ENCODE peak calls at places on chromosome 19, in nine cellular contexts. One of them, this sample, is unnamed.
A peak's percentile ranks its signal among the peaks of the same experiment; 100 is the strongest.

GRCh38 chr19:27881213-27881612 is 1331.7 kb downstream of the UQCRFS1 start:
- DNase-seq in Peyer's patch: no peak
- DNase-seq in IMR-90: no peak
- DNase-seq in vagina: no peak
- DNase-seq in uterus: no peak
- DNase-seq in upper lobe of left lung: no peak
- DNase-seq in A549: no peak
- DNase-seq in breast epithelium: no peak
- DNase-seq in adrenal gland: no peak
- DNase-seq in this sample: no peak

GRCh38 chr19:17457621-17458020 is 3.1 kb downstream of the NXNL1 start:
- DNase-seq in Peyer's patch: no peak
- DNase-seq in IMR-90: no peak
- DNase-seq in vagina: no peak
- DNase-seq in uterus: no peak
- DNase-seq in upper lobe of left lung: no peak
- DNase-seq in A549: no peak
- DNase-seq in breast epithelium: no peak
- DNase-seq in adrenal gland: no peak
- DNase-seq in this sample: no peak

GRCh38 chr19:29216021-29216420 is 3.1 kb upstream of the UQCRFS1 start:
- DNase-seq in Peyer's patch: no peak
- DNase-seq in IMR-90: no peak
- DNase-seq in vagina: no peak
- DNase-seq in uterus: no peak
- DNase-seq in upper lobe of left lung: no peak
- DNase-seq in A549: no peak
- DNase-seq in breast epithelium: no peak
- DNase-seq in adrenal gland: no peak
- DNase-seq in this sample: no peak

GRCh38 chr19:24033308-24033961 is 53.6 kb upstream of the ZNF254 start:
- DNase-seq in Peyer's patch: peak; percentile 90
- DNase-seq in IMR-90: peak; percentile 91
- DNase-seq in vagina: no peak
- DNase-seq in uterus: peak; percentile 88
- DNase-seq in upper lobe of left lung: peak; percentile 93
- DNase-seq in A549: peak; percentile 96
- DNase-seq in breast epithelium: peak; percentile 84
- DNase-seq in adrenal gland: peak; percentile 96
- DNase-seq in this sample: peak; percentile 71

GRCh38 chr19:51055866-51056265 is 9.0 kb downstream of the KLK13 start:
- DNase-seq in Peyer's patch: no peak
- DNase-seq in IMR-90: no peak
- DNase-seq in vagina: no peak
- DNase-seq in uterus: no peak
- DNase-seq in upper lobe of left lung: no peak
- DNase-seq in A549: no peak
- DNase-seq in breast epithelium: no peak
- DNase-seq in adrenal gland: no peak
- DNase-seq in this sample: no peak

GRCh38 chr19:6241680-6242079 is 38.1 kb downstream of the MLLT1 start:
- DNase-seq in Peyer's patch: no peak
- DNase-seq in IMR-90: no peak
- DNase-seq in vagina: no peak
- DNase-seq in uterus: no peak
- DNase-seq in upper lobe of left lung: no peak
- DNase-seq in A549: no peak
- DNase-seq in breast epithelium: no peak
- DNase-seq in adrenal gland: peak; percentile 70
- DNase-seq in this sample: no peak

GRCh38 chr19:11921852-11922495 is 2.9 kb upstream of the ZNF700 start:
- DNase-seq in Peyer's patch: no peak
- DNase-seq in IMR-90: peak; percentile 5
- DNase-seq in vagina: no peak
- DNase-seq in uterus: no peak
- DNase-seq in upper lobe of left lung: no peak
- DNase-seq in A549: no peak
- DNase-seq in breast epithelium: no peak
- DNase-seq in adrenal gland: peak; percentile 65
- DNase-seq in this sample: no peak

GRCh38 chr19:5947435-5947834 is 30.5 kb downstream of the RANBP3 start:
- DNase-seq in Peyer's patch: no peak
- DNase-seq in IMR-90: peak; percentile 67
- DNase-seq in vagina: no peak
- DNase-seq in uterus: peak; percentile 83
- DNase-seq in upper lobe of left lung: peak; percentile 84
- DNase-seq in A549: no peak
- DNase-seq in breast epithelium: no peak
- DNase-seq in adrenal gland: peak; percentile 85
- DNase-seq in this sample: peak; percentile 63

GRCh38 chr19:970695-971094 is 13.4 kb upstream of the WDR18 start:
- DNase-seq in Peyer's patch: no peak
- DNase-seq in IMR-90: no peak
- DNase-seq in vagina: no peak
- DNase-seq in uterus: no peak
- DNase-seq in upper lobe of left lung: no peak
- DNase-seq in A549: no peak
- DNase-seq in breast epithelium: no peak
- DNase-seq in adrenal gland: no peak
- DNase-seq in this sample: no peak

GRCh38 chr19:35038623-35039512 is 2.7 kb upstream of the HPN start:
- DNase-seq in Peyer's patch: no peak
- DNase-seq in IMR-90: no peak
- DNase-seq in vagina: no peak
- DNase-seq in uterus: no peak
- DNase-seq in upper lobe of left lung: no peak
- DNase-seq in A549: no peak
- DNase-seq in breast epithelium: no peak
- DNase-seq in adrenal gland: no peak
- DNase-seq in this sample: peak; percentile 86

GRCh38 chr19:10045371-10045770 is 32.1 kb downstream of the RDH8 start:
- DNase-seq in Peyer's patch: no peak
- DNase-seq in IMR-90: no peak
- DNase-seq in vagina: no peak
- DNase-seq in uterus: no peak
- DNase-seq in upper lobe of left lung: no peak
- DNase-seq in A549: no peak
- DNase-seq in breast epithelium: no peak
- DNase-seq in adrenal gland: no peak
- DNase-seq in this sample: no peak
- H3K9me3 ChIP-seq in Peyer's patch: no peaks in the 10 kb centered on the region
- H3K9me3 ChIP-seq in IMR-90: peaks cover 53% of the 10 kb centered on the region
- H3K9me3 ChIP-seq in vagina: peaks cover 30% of the 10 kb centered on the region
- H3K9me3 ChIP-seq in uterus: peaks cover 35% of the 10 kb centered on the region
- H3K9me3 ChIP-seq in upper lobe of left lung: peaks cover 33% of the 10 kb centered on the region
- H3K9me3 ChIP-seq in A549: peaks cover 3% of the 10 kb centered on the region
- H3K9me3 ChIP-seq in breast epithelium: peaks cover 45% of the 10 kb centered on the region
- H3K9me3 ChIP-seq in adrenal gland: no peaks in the 10 kb centered on the region
- H3K9me3 ChIP-seq in this sample: peaks cover 3% of the 10 kb centered on the region

DNA sequence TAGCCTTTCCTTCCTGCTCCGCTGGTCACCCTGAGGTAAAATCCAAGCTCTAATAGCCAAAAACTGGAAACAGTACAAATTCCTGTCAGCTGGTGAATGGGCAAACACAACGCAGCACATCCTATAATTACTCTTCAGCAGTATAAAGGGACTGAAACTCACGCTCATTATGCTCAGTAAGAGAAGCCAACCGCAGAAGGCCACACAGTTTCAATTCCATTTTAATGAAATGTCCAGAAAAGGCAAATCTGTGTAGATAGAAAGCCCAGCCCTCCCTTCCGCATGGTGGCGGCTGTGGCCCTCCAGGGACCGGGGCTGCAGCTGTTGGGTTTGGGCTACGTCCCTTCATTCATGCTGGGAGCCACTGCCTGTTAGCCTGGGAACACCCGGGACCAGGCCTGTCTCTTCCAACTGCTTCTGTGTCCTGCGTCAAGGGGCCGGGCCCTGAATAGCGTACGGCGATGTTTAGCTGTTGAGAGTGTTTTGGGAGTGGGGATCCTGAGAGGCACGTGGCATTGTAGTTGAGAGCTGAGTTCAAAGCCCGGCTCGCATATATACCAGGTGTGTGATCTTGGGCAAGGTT is 23.5 kb downstream of the NKPD1 start:
- DNase-seq in Peyer's patch: peak; percentile 55
- DNase-seq in IMR-90: no peak
- DNase-seq in vagina: no peak
- DNase-seq in uterus: no peak
- DNase-seq in upper lobe of left lung: peak; percentile 39
- DNase-seq in A549: no peak
- DNase-seq in breast epithelium: no peak
- DNase-seq in adrenal gland: no peak
- DNase-seq in this sample: no peak
- TF ChIP-seq POLR2A in Peyer's patch: no peak
- TF ChIP-seq POLR2A in IMR-90: no peak
- TF ChIP-seq POLR2A in vagina: no peak
- TF ChIP-seq POLR2A in uterus: no peak
- TF ChIP-seq POLR2A in upper lobe of left lung: no peak
- TF ChIP-seq POLR2A in A549: no peak
- TF ChIP-seq POLR2A in breast epithelium: no peak
- TF ChIP-seq POLR2A in adrenal gland: no peak
- TF ChIP-seq POLR2A in this sample: no peak

DNA sequence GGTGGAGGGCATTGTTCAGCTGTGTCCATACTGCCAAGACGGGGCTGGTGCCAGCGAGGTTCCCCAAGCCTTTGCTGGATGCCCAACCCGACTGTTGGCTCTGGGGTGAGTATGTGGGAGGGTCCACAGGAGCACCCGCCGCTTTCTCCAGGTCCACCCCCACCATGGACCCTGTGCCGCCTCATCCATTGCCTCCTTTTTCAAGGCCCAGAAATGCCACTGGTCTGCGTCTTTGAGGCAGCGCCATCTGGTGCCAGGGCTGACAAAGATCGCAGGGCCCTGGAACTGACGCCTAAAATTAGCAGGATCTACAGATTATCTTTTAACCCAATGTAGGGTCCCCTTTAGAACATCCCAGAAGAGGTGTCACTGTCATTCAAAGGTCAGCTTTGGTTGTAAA is 34.6 kb downstream of the NFIX start:
- DNase-seq in Peyer's patch: no peak
- DNase-seq in IMR-90: no peak
- DNase-seq in vagina: no peak
- DNase-seq in uterus: no peak
- DNase-seq in upper lobe of left lung: no peak
- DNase-seq in A549: no peak
- DNase-seq in breast epithelium: no peak
- DNase-seq in adrenal gland: no peak
- DNase-seq in this sample: no peak
- TF ChIP-seq CTCF in Peyer's patch: no peak
- TF ChIP-seq CTCF in IMR-90: peak; percentile 29
- TF ChIP-seq CTCF in vagina: peak; percentile 5
- TF ChIP-seq CTCF in uterus: peak; percentile 33
- TF ChIP-seq CTCF in upper lobe of left lung: peak; percentile 59
- TF ChIP-seq CTCF in A549: peak; percentile 31
- TF ChIP-seq CTCF in breast epithelium: no peak
- TF ChIP-seq CTCF in adrenal gland: no peak
- TF ChIP-seq CTCF in this sample: peak; percentile 64

DNA sequence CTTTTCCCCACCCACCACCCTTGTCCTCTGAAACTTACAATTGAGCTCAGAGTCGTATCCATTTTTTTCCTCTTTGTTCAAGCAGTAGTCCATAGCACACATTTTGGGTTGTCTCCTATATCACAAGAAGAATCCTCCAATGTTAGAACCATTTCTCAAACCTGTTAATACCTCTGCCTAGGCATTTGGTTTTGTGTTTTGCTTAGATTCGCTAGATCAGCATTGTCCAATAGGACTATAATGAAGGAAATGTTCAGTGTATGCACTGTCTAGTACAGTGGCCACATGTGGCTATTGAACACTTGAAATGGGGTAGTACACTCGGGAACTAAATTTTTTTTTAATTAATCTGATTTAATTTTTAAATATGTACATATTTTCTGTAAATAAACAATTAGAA is 12.6 kb downstream of the DPY19L3 start:
- DNase-seq in Peyer's patch: no peak
- DNase-seq in IMR-90: no peak
- DNase-seq in vagina: no peak
- DNase-seq in uterus: no peak
- DNase-seq in upper lobe of left lung: no peak
- DNase-seq in A549: no peak
- DNase-seq in breast epithelium: no peak
- DNase-seq in adrenal gland: no peak
- DNase-seq in this sample: no peak
- H3K9me3 ChIP-seq in Peyer's patch: no peaks in the 10 kb centered on the region
- H3K9me3 ChIP-seq in IMR-90: no peaks in the 10 kb centered on the region
- H3K9me3 ChIP-seq in vagina: no peaks in the 10 kb centered on the region
- H3K9me3 ChIP-seq in uterus: no peaks in the 10 kb centered on the region
- H3K9me3 ChIP-seq in upper lobe of left lung: no peaks in the 10 kb centered on the region
- H3K9me3 ChIP-seq in A549: no peaks in the 10 kb centered on the region
- H3K9me3 ChIP-seq in breast epithelium: no peaks in the 10 kb centered on the region
- H3K9me3 ChIP-seq in adrenal gland: no peaks in the 10 kb centered on the region
- H3K9me3 ChIP-seq in this sample: no peaks in the 10 kb centered on the region

DNA sequence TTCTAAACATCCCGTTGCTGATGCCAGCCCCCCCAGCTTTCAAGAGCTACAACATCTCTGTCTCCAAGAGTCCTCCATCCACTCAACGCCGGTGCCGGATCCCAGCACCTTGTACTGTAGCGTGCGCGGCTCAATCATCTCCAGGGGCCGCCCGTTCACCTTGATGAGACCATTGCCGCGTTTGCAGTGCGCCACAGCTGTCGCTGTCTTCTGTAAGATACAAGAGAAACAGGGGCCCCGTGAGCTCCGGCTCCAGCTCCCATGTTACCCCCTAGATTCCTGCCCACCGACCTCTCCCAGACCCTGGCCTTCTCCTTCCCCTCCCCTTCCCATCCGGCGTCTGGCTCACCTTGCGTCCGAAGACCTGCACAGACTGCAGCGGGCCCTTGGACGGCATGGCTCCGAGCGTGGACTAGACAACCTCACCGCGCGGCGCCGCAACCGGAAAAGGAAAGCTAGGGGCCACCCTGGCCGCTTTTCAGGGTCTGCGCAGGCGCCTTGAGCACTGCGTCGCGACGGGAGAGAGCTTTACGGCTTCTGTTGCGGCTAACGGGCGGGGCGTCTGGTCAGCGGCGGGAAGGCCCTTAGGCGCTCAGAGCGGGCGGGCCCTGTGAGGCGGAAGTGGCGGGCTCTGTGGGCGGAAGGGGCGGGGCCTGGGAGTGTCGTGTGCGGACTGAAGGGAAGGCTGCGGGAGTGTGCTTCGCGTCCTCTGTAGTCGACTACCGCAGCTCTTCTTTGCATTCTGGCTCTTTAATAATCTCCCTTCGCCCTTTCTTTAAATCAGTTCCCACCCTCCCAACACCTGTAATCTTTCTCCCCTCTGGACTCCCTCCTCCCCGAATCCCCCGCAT is at the start of gene RPS16:
- DNase-seq in Peyer's patch: peak; percentile 98
- DNase-seq in IMR-90: peak; percentile 96
- DNase-seq in vagina: no peak
- DNase-seq in uterus: peak; percentile 99
- DNase-seq in upper lobe of left lung: peak; percentile 99
- DNase-seq in A549: peak; percentile 95
- DNase-seq in breast epithelium: peak; percentile 100
- DNase-seq in adrenal gland: peak; percentile 99
- DNase-seq in this sample: peak; percentile 99
- TF ChIP-seq POLR2A in Peyer's patch: peak; percentile 97
- TF ChIP-seq POLR2A in IMR-90: peak; percentile 99
- TF ChIP-seq POLR2A in vagina: no peak
- TF ChIP-seq POLR2A in uterus: peak; percentile 97
- TF ChIP-seq POLR2A in upper lobe of left lung: peak; percentile 98
- TF ChIP-seq POLR2A in A549: peak; percentile 92
- TF ChIP-seq POLR2A in breast epithelium: peak; percentile 86
- TF ChIP-seq POLR2A in adrenal gland: peak; percentile 97
- TF ChIP-seq POLR2A in this sample: peak; percentile 99